ENCODE peak calls at places on chromosomes 16 and 17, in four cellular contexts. I is GM12878, L is K562, S is SK-N-SH. E is an unnamed sample.

GRCh38 chr17:74863420-74864296 is 4.0 kb upstream of the GRIN2C start:
- DNase-seq in I (no peak), S (no peak), L (no peak), E (no peak)

GRCh38 chr16:75555213-75555706 is 792 bp downstream of the TMEM231 start:
- DNase-seq in S (peak; percentile 90), L (peak; percentile 95), I (no peak), E (peak; percentile 92)

GRCh38 chr16:52953215-52953614 is 99.5 kb downstream of the CHD9NB start:
- DNase-seq in L (no peak), I (no peak), S (no peak), E (no peak)

GRCh38 chr16:9658157-9658556 is 524.1 kb downstream of the GRIN2A start:
- DNase-seq in L (no peak), I (no peak), S (no peak), E (no peak)

GRCh38 chr17:72976971-72977767 is 115.3 kb downstream of the SLC39A11 start:
- DNase-seq in I (peak; percentile 38), S (no peak), L (peak; percentile 60), E (no peak)

GRCh38 chr17:36600936-36601302 is 464 bp upstream of the MRM1 start:
- DNase-seq in I (no peak), L (no peak), S (no peak), E (no peak)

GRCh38 chr17:8226536-8227237 is 16.3 kb upstream of the AURKB start:
- DNase-seq in L (peak; percentile 83), I (peak; percentile 78), S (peak; percentile 65), E (peak; percentile 81)

GRCh38 chr16:86305440-86305839 is 204.9 kb upstream of the FOXF1 start:
- DNase-seq in L (no peak), S (no peak), I (no peak), E (no peak)

GRCh38 chr17:4490109-4490591 is 8.5 kb upstream of the SPNS2 start:
- DNase-seq in L (no peak), I (no peak), S (no peak), E (no peak)

GRCh38 chr16:9647981-9648701 is 534.1 kb downstream of the GRIN2A start:
- DNase-seq in S (peak; percentile 33), L (peak; percentile 37), I (no peak), E (no peak)

GRCh38 chr17:63455417-63455816 is 9.3 kb upstream of the CYB561 start:
- DNase-seq in I (no peak), S (peak; percentile 86), L (no peak), E (no peak)

GRCh38 chr16:23691483-23692189 is 12.9 kb downstream of the PLK1 start:
- DNase-seq in I (no peak), S (no peak), L (no peak), E (no peak)

GRCh38 chr16:66604376-66605176 is at the start of gene CMTM3:
- DNase-seq in S (peak; percentile 98), I (no peak), L (peak; percentile 79), E (peak; percentile 83)

GRCh38 chr16:56262148-56262878 is 71.0 kb downstream of the GNAO1 start:
- DNase-seq in S (no peak), L (peak; percentile 87), I (no peak), E (no peak)

GRCh38 chr17:69326302-69327059 is 452 bp downstream of the ABCA5 start:
- DNase-seq in I (no peak), S (no peak), L (peak; percentile 1), E (no peak)

GRCh38 chr16:397135-397661 is at the start of gene NME4:
- DNase-seq in S (peak; percentile 86), L (peak; percentile 75), I (no peak), E (peak; percentile 50)

GRCh38 chr17:77916771-77917481 is 41.6 kb upstream of the TNRC6C start:
- DNase-seq in I (peak; percentile 54), S (no peak), L (no peak), E (no peak)

GRCh38 chr17:288802-289356 is 63.7 kb downstream of the RPH3AL start:
- DNase-seq in S (no peak), I (no peak), L (no peak), E (no peak)

GRCh38 chr16:62135903-62136302 is 99.7 kb upstream of the CDH8 start:
- DNase-seq in S (no peak), I (no peak), L (no peak), E (no peak)

GRCh38 chr17:55641559-55642160 is 81.0 kb downstream of the TMEM100 start:
- DNase-seq in I (no peak), L (peak; percentile 70), S (peak; percentile 49), E (peak; percentile 52)

GRCh38 chr17:2034157-2034556 is 4.2 kb downstream of the DPH1 start:
- DNase-seq in L (no peak), S (no peak), I (no peak), E (no peak)

GRCh38 chr17:6421700-6422604 is 13.0 kb downstream of the AIPL1 start:
- DNase-seq in I (no peak), L (peak; percentile 85), S (peak; percentile 89), E (peak; percentile 90)

GRCh38 chr16:19292186-19292585 is 6.7 kb downstream of the CLEC19A start:
- DNase-seq in L (no peak), S (no peak), I (no peak), E (no peak)

GRCh38 chr17:61806941-61807340 is 56.4 kb downstream of the BRIP1 start:
- DNase-seq in S (no peak), L (no peak), I (no peak), E (no peak)

GRCh38 chr16:74601131-74601871 is 5.6 kb downstream of the GLG1 start:
- DNase-seq in I (no peak), L (peak; percentile 55), S (peak; percentile 30), E (no peak)

GRCh38 chr16:54286330-54287017 is at the start of gene IRX3:
- DNase-seq in S (peak; percentile 95), L (no peak), I (no peak), E (peak; percentile 88)

GRCh38 chr17:22265807-22266206 is 573.5 kb downstream of the KCNJ18 start:
- DNase-seq in S (no peak), L (no peak), I (no peak), E (no peak)

GRCh38 chr16:76228546-76229146 is 48.6 kb upstream of the CNTNAP4 start:
- DNase-seq in S (no peak), L (no peak), I (no peak), E (no peak)

GRCh38 chr17:57612202-57613071 is 132.7 kb downstream of the CCDC182 start:
- DNase-seq in I (peak; percentile 38), L (peak; percentile 53), S (no peak), E (peak; percentile 41)

GRCh38 chr16:69724414-69724873 is 1.9 kb downstream of the NQO1 start:
- DNase-seq in I (no peak), S (no peak), L (no peak), E (no peak)

GRCh38 chr17:4717791-4718190 is 7.4 kb downstream of the ARRB2 start:
- DNase-seq in I (no peak), S (no peak), L (no peak), E (no peak)

GRCh38 chr17:48908047-48908843 is at the start of gene UBE2Z:
- DNase-seq in S (peak; percentile 100), L (peak; percentile 98), I (peak; percentile 89), E (peak; percentile 93)

GRCh38 chr16:27254262-27254811 is 14.2 kb downstream of the NSMCE1 start:
- DNase-seq in S (no peak), L (no peak), I (peak; percentile 70), E (no peak)

GRCh38 chr17:53106886-53107285 is 715.8 kb upstream of the KIF2B start:
- DNase-seq in I (no peak), S (no peak), L (no peak), E (no peak)

GRCh38 chr17:41532947-41533570 is 5.0 kb upstream of the KRT19 start:
- DNase-seq in S (no peak), I (no peak), L (no peak), E (no peak)
- TF ChIP-seq USF1 in S (no peak), I (no peak), L (no peak), E (no peak)

GRCh38 chr16:57888128-57888527 is 82.8 kb downstream of the CNGB1 start:
- DNase-seq in S (no peak), L (no peak), I (no peak), E (no peak)
- TF ChIP-seq USF1 in S (no peak), L (no peak), I (no peak), E (no peak)

DNA sequence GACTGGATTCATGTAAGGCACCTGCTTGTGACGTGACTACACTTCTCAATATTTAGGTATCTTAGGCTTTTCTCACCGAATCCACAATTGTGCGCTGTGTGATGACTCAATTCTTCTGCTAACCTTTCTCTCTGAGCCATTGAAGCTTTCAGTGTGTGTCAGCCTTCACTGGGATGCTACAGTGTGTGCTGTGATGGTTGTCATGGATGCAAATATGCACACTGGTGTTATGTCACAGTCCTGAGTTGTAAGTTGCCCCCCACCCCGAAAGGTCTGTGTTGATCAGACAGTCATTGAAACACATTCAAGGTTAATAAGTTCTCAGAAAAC is 5.8 kb downstream of the ATP2C2 start:
- DNase-seq in L (no peak), S (no peak), I (no peak), E (no peak)
- TF ChIP-seq USF1 in L (no peak), S (no peak), I (no peak), E (no peak)

GRCh38 chr16:88766975-88767374 is 18.0 kb downstream of the PIEZO1 start:
- DNase-seq in I (no peak), S (no peak), L (no peak), E (no peak)

GRCh38 chr16:88769617-88770458 is 15.2 kb downstream of the PIEZO1 start:
- DNase-seq in S (peak; percentile 76), I (no peak), L (peak; percentile 97), E (peak; percentile 78)

GRCh38 chr16:88767546-88767945 is 17.5 kb downstream of the PIEZO1 start:
- DNase-seq in S (no peak), I (no peak), L (peak; percentile 48), E (no peak)

GRCh38 chr16:88770459-88771293 is 14.3 kb downstream of the PIEZO1 start:
- DNase-seq in S (peak; percentile 78), L (peak; percentile 98), I (no peak), E (peak; percentile 65)

GRCh38 chr16:88768041-88768876 is 16.8 kb downstream of the PIEZO1 start:
- DNase-seq in L (peak; percentile 79), I (no peak), S (peak; percentile 70), E (no peak)
- TF ChIP-seq USF1 in L (no peak), I (no peak), S (no peak), E (no peak)

DNA sequence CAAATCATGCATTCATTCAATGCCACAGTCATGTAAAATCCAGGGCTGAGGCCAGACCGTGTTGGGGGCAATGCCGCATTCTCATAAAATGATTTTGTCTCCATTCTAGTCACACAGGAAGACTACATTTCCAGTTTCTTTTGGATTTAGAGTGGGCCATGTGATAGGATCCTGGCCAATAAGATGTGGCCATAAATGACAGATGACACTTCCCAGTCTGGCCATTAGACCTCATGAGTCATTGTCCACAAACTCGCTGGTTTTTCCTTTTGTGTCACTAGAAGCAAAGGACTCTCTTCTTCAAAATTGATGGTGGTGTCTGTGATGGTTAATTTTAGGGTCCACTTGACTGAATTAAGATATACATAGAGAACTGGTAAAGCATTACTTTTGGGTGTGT is 352.3 kb downstream of the UTP18 start:
- DNase-seq in L (no peak), S (peak; percentile 12), I (no peak), E (no peak)
- TF ChIP-seq USF1 in L (no peak), S (no peak), I (no peak), E (no peak)

DNA sequence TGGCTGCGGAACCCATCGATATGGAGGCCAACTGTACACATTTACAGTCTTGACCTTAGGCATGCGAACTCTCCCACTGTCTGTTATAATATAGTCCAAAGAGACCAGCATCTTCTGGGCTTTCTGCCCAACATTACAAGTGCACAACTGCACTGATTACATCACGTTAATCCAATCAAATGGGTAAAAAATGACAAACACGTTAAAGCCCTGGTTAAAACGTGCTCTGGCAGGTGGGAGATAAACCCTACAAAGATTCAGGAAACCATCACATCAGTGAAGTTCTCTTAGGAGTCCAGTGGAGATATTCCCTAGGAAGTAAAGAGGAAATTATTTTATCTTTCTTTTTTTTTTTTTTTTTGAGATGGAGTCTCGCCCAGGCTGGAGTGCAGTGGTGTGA is 23.7 kb upstream of the XYLT2 start:
- DNase-seq in S (peak; percentile 65), I (no peak), L (no peak), E (no peak)
- TF ChIP-seq USF1 in S (no peak), I (no peak), L (no peak), E (no peak)

E was measured in WTC11.